ENCODE peak calls at places on chromosomes 3 and 15, in eight cellular contexts. H, T, O, D, K, R, M and E are unnamed samples.

GRCh38 chr15:87874896-87875661 is 381.5 kb downstream of the NTRK3 start:
- DNase-seq in O (no peak), T (no peak), R (no peak), K (no peak), D (peak), H (no peak), M (no peak), E (no peak)

GRCh38 chr3:50671331-50671730 is 3.4 kb upstream of the DOCK3 start:
- DNase-seq in O (no peak), T (peak), R (no peak), M (no peak), H (no peak), D (no peak), K (no peak), E (no peak)

GRCh38 chr3:72288955-72289707 is 504.2 kb upstream of the PROK2 start:
- DNase-seq in H (peak), M (no peak), D (no peak), T (no peak), O (no peak), K (no peak), R (no peak), E (peak)

GRCh38 chr15:84104853-84105252 is 130.7 kb upstream of the GOLGA6L4 start:
- DNase-seq in O (no peak), R (no peak), T (no peak), K (no peak), D (no peak), H (no peak), M (no peak), E (no peak)

GRCh38 chr3:38353151-38353550 is 6.6 kb downstream of the XYLB start:
- DNase-seq in O (no peak), K (no peak), M (no peak), D (no peak), R (no peak), T (no peak), H (no peak), E (no peak)

GRCh38 chr15:84859143-84859542 is 25.3 kb upstream of the SLC28A1 start:
- DNase-seq in O (no peak), H (no peak), K (no peak), R (no peak), M (no peak), T (no peak), D (no peak), E (no peak)

GRCh38 chr3:10930641-10931040 is 61.9 kb upstream of the SLC6A1 start:
- DNase-seq in D (no peak), R (peak), H (no peak), M (no peak), K (no peak), O (no peak), T (no peak), E (no peak)

GRCh38 chr15:74402873-74403589 is 30.7 kb downstream of the SEMA7A start:
- DNase-seq in H (peak), M (no peak), R (peak), D (no peak), T (no peak), K (no peak), O (no peak), E (peak)

GRCh38 chr3:55818485-55818884 is 331.4 kb upstream of the WNT5A start:
- DNase-seq in H (no peak), T (no peak), K (no peak), M (no peak), D (no peak), R (no peak), O (no peak), E (no peak)

GRCh38 chr3:12187448-12188327 is 29.0 kb upstream of the TIMP4 start:
- DNase-seq in D (no peak), H (peak), M (no peak), R (no peak), T (peak), K (no peak), O (no peak), E (peak)

GRCh38 chr15:88985547-88986393 is 72.6 kb upstream of the MFGE8 start:
- DNase-seq in M (no peak), R (no peak), H (no peak), T (no peak), O (no peak), K (no peak), D (no peak), E (no peak)

GRCh38 chr3:97264180-97264579 is 449.8 kb downstream of the EPHA6 start:
- DNase-seq in H (no peak), T (no peak), K (no peak), O (no peak), D (no peak), R (no peak), M (no peak), E (no peak)

GRCh38 chr3:165259518-165260193 is 63.5 kb upstream of the SLITRK3 start:
- DNase-seq in R (no peak), T (no peak), O (no peak), H (no peak), K (no peak), M (no peak), D (no peak), E (no peak)

GRCh38 chr3:184486614-184487013 is 75.0 kb upstream of the EPHB3 start:
- DNase-seq in O (no peak), M (no peak), T (no peak), D (peak), R (no peak), K (no peak), H (no peak), E (no peak)

GRCh38 chr3:71566776-71567175 is 16.8 kb downstream of the FOXP1 start:
- DNase-seq in D (no peak), R (no peak), M (no peak), T (no peak), K (no peak), O (no peak), H (no peak), E (no peak)

GRCh38 chr15:24772709-24773373 is 97.3 kb downstream of the NPAP1 start:
- DNase-seq in K (no peak), H (peak), M (peak), R (peak), O (no peak), T (no peak), D (peak), E (peak)

GRCh38 chr15:65072027-65072426 is 4.2 kb upstream of the RASL12 start:
- DNase-seq in D (no peak), H (no peak), K (no peak), T (no peak), O (no peak), M (no peak), R (no peak), E (no peak)

GRCh38 chr3:64568895-64569509 is 118.8 kb downstream of the ADAMTS9 start:
- DNase-seq in K (no peak), R (no peak), O (no peak), H (no peak), T (no peak), D (no peak), M (no peak), E (no peak)

GRCh38 chr15:89226359-89227221 is 5.2 kb upstream of the RLBP1 start:
- DNase-seq in M (no peak), R (no peak), D (no peak), T (no peak), K (no peak), H (no peak), O (no peak), E (no peak)

GRCh38 chr3:56864090-56864489 is 62.3 kb upstream of the ARHGEF3 start:
- DNase-seq in T (no peak), O (no peak), K (no peak), R (no peak), D (no peak), M (no peak), H (peak), E (peak)

GRCh38 chr3:169841171-169841570 is 28.5 kb upstream of the LRRC34 start:
- DNase-seq in R (no peak), D (no peak), T (no peak), O (no peak), K (no peak), H (no peak), M (no peak), E (no peak)

GRCh38 chr15:90465140-90465929 is 64.4 kb upstream of the CRTC3 start:
- DNase-seq in T (no peak), D (no peak), H (no peak), K (no peak), R (no peak), O (no peak), M (no peak), E (no peak)

GRCh38 chr3:94020293-94020692 is 8.1 kb downstream of the STX19 start:
- DNase-seq in T (no peak), H (no peak), M (no peak), K (no peak), O (no peak), D (no peak), R (no peak), E (no peak)

GRCh38 chr3:46943237-46944187 is 33.0 kb downstream of the CCDC12 start:
- DNase-seq in O (no peak), H (no peak), R (no peak), M (no peak), K (no peak), T (peak), D (no peak), E (no peak)

GRCh38 chr3:38177175-38177574 is 11.8 kb downstream of the OXSR1 start:
- DNase-seq in H (no peak), M (no peak), T (no peak), O (no peak), K (no peak), R (no peak), D (no peak), E (no peak)

GRCh38 chr3:146970236-146970635 is 365.1 kb upstream of the PLSCR5 start:
- DNase-seq in K (no peak), M (no peak), R (no peak), O (no peak), D (no peak), T (no peak), H (no peak), E (no peak)